ENCODE peak calls at places on chromosomes 2 and 18, in four cellular contexts. Z, P, W and N are unnamed samples. For H3K4me1, the result is how much of the 10 kb centered on the place peaks cover.

GRCh38 chr2:240869109-240869955 is 708 bp downstream of the AGXT start:
- DNase-seq in Z (no peak), P (no peak), W (no peak), N (no peak)

GRCh38 chr2:41441958-41442357 is 605.9 kb upstream of the PKDCC start:
- DNase-seq in Z (no peak), P (no peak), W (no peak), N (no peak)

GRCh38 chr2:33670392-33670937 is 71.4 kb upstream of the FAM98A start:
- DNase-seq in Z (no peak), P (no peak), W (no peak), N (no peak)

GRCh38 chr18:43271593-43272432 is 5.5 kb downstream of the SYT4 start:
- DNase-seq in Z (no peak), P (no peak), W (peak), N (no peak)

GRCh38 chr2:64946737-64947090 is 42.5 kb upstream of the SLC1A4 start:
- DNase-seq in Z (no peak), P (no peak), W (no peak), N (no peak)

GRCh38 chr2:41873102-41873501 is 174.7 kb upstream of the PKDCC start:
- DNase-seq in Z (no peak), P (no peak), W (no peak), N (no peak)

GRCh38 chr18:10197097-10197496 is 257.3 kb upstream of the APCDD1 start:
- DNase-seq in Z (peak), P (no peak), W (no peak), N (no peak)

GRCh38 chr18:60910534-60910933 is 422.7 kb upstream of the CDH20 start:
- DNase-seq in Z (no peak), P (no peak), W (no peak), N (no peak)

GRCh38 chr2:216606551-216607527 is 26.4 kb upstream of the IGFBP2 start:
- DNase-seq in Z (no peak), P (no peak), W (no peak), N (no peak)

GRCh38 chr2:237691200-237691907 is 64.0 kb downstream of the LRRFIP1 start:
- DNase-seq in Z (no peak), P (no peak), W (no peak), N (peak)

GRCh38 chr2:157173740-157174184 is 83.7 kb upstream of the GALNT5 start:
- DNase-seq in Z (no peak), P (no peak), W (peak), N (no peak)

GRCh38 chr18:44671914-44672313 is 8.8 kb upstream of the SETBP1 start:
- DNase-seq in Z (no peak), P (no peak), W (no peak), N (no peak)

GRCh38 chr2:85915606-85916303 is 27.0 kb upstream of the ST3GAL5 start:
- DNase-seq in Z (no peak), P (no peak), W (peak), N (no peak)

GRCh38 chr2:188600536-188601210 is 309.0 kb downstream of the GULP1 start:
- DNase-seq in Z (no peak), P (no peak), W (peak), N (no peak)

GRCh38 chr18:79962835-79963657 is 1.4 kb upstream of the HSBP1L1 start:
- DNase-seq in Z (no peak), P (no peak), W (no peak), N (no peak)

GRCh38 chr18:62959481-62959880 is 244.1 kb downstream of the PHLPP1 start:
- DNase-seq in Z (no peak), P (no peak), W (peak), N (no peak)

GRCh38 chr18:13136689-13137040 is 81.9 kb upstream of the LDLRAD4 start:
- DNase-seq in Z (no peak), P (no peak), W (no peak), N (peak)

DNA sequence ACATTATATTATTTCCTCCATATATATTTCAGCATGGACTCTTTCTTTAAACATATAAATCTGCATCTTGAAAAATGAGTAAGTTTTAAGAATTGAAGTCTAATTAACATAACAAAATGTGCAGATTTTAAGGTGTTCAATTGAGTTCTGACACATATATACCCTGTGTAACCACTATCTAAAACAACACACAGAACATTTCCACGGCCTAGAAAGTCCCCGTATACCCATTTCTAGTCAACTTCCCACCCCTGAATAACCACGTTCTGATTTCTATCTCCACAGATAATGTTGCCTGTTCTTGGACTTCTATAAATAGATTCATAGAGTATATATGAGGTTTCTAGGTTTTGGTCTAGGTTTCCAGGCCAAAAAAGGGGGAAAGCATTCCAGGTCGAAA is 87.5 kb downstream of the AAK1 start:
- DNase-seq in Z (no peak), P (no peak), W (no peak), N (no peak)
- H3K27ac ChIP-seq in Z (no peak), P (no peak), W (no peak), N (no peak)

DNA sequence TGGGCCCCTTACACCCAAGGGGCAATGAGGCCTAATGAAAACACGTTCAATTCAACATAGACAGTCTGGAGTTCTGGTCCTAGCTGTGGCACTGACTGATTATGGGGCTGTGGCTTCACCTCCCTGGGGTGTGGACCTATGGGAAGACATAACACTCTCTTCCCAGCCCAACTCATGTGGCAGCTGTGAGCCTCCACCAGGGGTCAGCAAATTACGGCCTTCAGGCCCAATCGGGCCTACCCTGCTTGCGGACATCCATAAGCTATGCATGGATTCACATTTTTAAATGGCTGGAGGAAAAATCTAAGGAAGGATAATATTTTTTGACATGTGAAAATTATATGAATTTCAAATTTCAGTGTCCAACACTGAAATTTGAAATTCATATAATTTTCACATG is 101.3 kb downstream of the LOXHD1 start:
- DNase-seq in Z (no peak), P (no peak), W (peak), N (no peak)
- TF ChIP-seq CTCF in Z (no peak), P (no peak), W (peak), N (peak)

DNA sequence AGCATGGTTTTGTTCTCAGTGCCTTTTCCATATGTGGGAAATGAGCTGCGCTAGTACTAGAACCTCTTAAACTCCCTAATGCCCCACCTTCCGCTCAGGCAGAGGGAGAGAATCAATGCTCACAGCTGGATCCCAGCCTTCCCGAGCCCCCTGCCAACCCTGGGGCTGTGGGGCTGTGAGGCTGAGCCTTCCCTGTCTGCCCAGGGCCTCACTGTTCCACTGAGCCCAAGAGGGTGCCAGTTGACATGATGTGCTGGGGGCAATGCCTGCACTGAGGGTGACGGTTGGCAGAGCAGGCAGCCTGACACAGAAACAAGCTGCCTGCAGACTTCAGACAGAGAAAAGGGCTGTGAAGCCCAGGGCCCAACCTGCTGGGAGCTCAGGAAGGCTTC is 602.4 kb upstream of the RAB6C start:
- DNase-seq in Z (no peak), P (no peak), W (no peak), N (no peak)
- H3K4me1 ChIP-seq in Z (under half), P (under half), W (under half), N (under half)

GRCh38 chr2:101844055-101844635 is 146.6 kb downstream of the MAP4K4 start:
- DNase-seq in Z (no peak), P (no peak), W (peak), N (no peak)
- H3K27ac ChIP-seq in Z (no peak), P (no peak), W (no peak), N (peak)

GRCh38 chr2:133586978-133587377 is 18.7 kb upstream of the NCKAP5 start:
- DNase-seq in Z (no peak), P (no peak), W (no peak), N (no peak)

GRCh38 chr2:133576714-133577113 is 8.5 kb upstream of the NCKAP5 start:
- DNase-seq in Z (no peak), P (no peak), W (no peak), N (no peak)

GRCh38 chr2:133579295-133579694 is 11.0 kb upstream of the NCKAP5 start:
- DNase-seq in Z (peak), P (peak), W (peak), N (peak)

GRCh38 chr2:133581027-133581760 is 12.9 kb upstream of the NCKAP5 start:
- DNase-seq in Z (peak), P (peak), W (peak), N (no peak)
- TF ChIP-seq CTCF in Z (no peak), P (no peak), W (no peak), N (no peak)

GRCh38 chr2:98608118-98608961 is at the start of the genes COA5 and UNC50:
- DNase-seq in Z (peak), P (peak), W (peak), N (peak)
- H3K4me1 ChIP-seq in Z (under half), P (under half), W (under half), N (under half)

DNA sequence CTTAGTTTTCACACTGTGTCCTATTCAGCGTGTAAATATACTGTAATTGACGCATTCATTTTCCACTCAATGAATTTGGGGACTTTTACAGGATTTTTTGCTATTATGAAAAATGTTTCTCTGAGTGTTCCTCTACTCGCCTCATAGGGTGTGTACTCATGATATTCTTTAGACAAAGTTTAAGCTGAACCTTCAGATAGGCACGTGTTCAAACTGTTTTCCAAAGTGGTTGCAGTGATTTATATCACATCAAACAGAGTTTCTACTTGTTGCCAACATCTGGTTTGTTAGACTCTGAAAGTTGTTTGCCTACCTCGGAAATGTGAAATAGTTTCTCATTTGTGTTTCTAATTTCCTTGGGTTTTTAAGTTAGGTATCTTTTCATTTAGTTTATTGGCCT is 46.4 kb upstream of the IL1R1 start:
- DNase-seq in Z (no peak), P (no peak), W (no peak), N (no peak)
- H3K27ac ChIP-seq in Z (no peak), P (no peak), W (peak), N (no peak)